ENCODE peak calls at places on chromosome 9, in eight cellular contexts. A is upper lobe of right lung, Y is ovary, H is brain microvascular endothelial cell, C is fibroblast of lung, G is stomach, N is lower lobe of right lung, O is neural progenitor cell. K is an unnamed sample.

GRCh38 chr9:83219154-83219923 is 156.4 kb upstream of the RASEF start:
- DNase-seq in O (peak), N (peak), Y (peak), H (peak), A (peak), C (peak), G (peak), K (peak)

GRCh38 chr9:123339666-123340414 is 16.2 kb upstream of the CRB2 start:
- DNase-seq in O (no peak), G (no peak), H (no peak), Y (no peak), A (no peak), N (no peak), C (peak), K (peak)

GRCh38 chr9:117092582-117092981 is 322.3 kb downstream of the ASTN2 start:
- DNase-seq in Y (no peak), C (peak), H (no peak), O (no peak), N (no peak), A (no peak), G (no peak), K (no peak)

GRCh38 chr9:93667627-93668026 is 91.2 kb downstream of the PHF2 start:
- DNase-seq in A (peak), Y (no peak), N (no peak), O (no peak), G (no peak), H (no peak), C (no peak), K (no peak)

GRCh38 chr9:111783424-111783823 is 11.3 kb downstream of the SHOC1 start:
- DNase-seq in O (no peak), H (no peak), G (no peak), N (no peak), C (no peak), Y (no peak), A (no peak), K (no peak)

GRCh38 chr9:137497921-137498719 is 39.0 kb upstream of the NSMF start:
- DNase-seq in Y (no peak), A (no peak), G (no peak), C (no peak), O (no peak), N (peak), H (no peak), K (no peak)

GRCh38 chr9:110687497-110687896 is 18.9 kb downstream of the MUSK start:
- DNase-seq in Y (no peak), H (no peak), A (no peak), G (no peak), C (no peak), O (no peak), N (no peak), K (no peak)

GRCh38 chr9:121253821-121254471 is 14.0 kb upstream of the GSN start:
- DNase-seq in C (no peak), Y (no peak), O (no peak), G (no peak), N (no peak), H (no peak), A (no peak), K (no peak)

GRCh38 chr9:96367943-96368342 is 15.6 kb downstream of the SLC35D2 start:
- DNase-seq in C (no peak), H (no peak), N (no peak), Y (no peak), A (no peak), O (no peak), G (no peak), K (no peak)

GRCh38 chr9:122360891-122361290 is 9.9 kb upstream of the PTGS1 start:
- DNase-seq in H (peak), A (no peak), G (no peak), C (peak), Y (no peak), N (no peak), O (no peak), K (no peak)

GRCh38 chr9:113664176-113664875 is 200.8 kb downstream of the RGS3 start:
- DNase-seq in A (peak), O (no peak), C (no peak), G (no peak), N (no peak), Y (no peak), H (no peak), K (no peak)

GRCh38 chr9:122190597-122191381 is 31.1 kb downstream of the MORN5 start:
- DNase-seq in A (no peak), Y (no peak), G (peak), O (no peak), H (no peak), C (no peak), N (no peak), K (no peak)

GRCh38 chr9:86405926-86406325 is 51.7 kb upstream of the TUT7 start:
- DNase-seq in O (peak), N (no peak), A (no peak), Y (no peak), H (peak), G (no peak), C (peak), K (no peak)

GRCh38 chr9:72290311-72290710 is 74.7 kb downstream of the ZFAND5 start:
- DNase-seq in H (no peak), G (no peak), O (no peak), Y (no peak), N (no peak), A (no peak), C (no peak), K (no peak)

GRCh38 chr9:84300271-84300670 is 40.3 kb downstream of the SLC28A3 start:
- DNase-seq in G (no peak), H (peak), C (peak), Y (no peak), A (no peak), N (no peak), O (no peak), K (no peak)

GRCh38 chr9:133351908-133352634 is 4.1 kb downstream of the RPL7A start:
- DNase-seq in O (peak), Y (no peak), H (peak), N (no peak), G (no peak), C (peak), A (no peak), K (no peak)

GRCh38 chr9:7056237-7056636 is 298.5 kb downstream of the KDM4C start:
- DNase-seq in Y (no peak), C (no peak), H (no peak), N (no peak), A (no peak), G (no peak), O (no peak), K (no peak)

GRCh38 chr9:14438232-14438966 is 124.5 kb upstream of the NFIB start:
- DNase-seq in G (no peak), A (no peak), H (no peak), C (peak), O (no peak), N (no peak), Y (no peak), K (no peak)

GRCh38 chr9:91837982-91838731 is 111.9 kb downstream of the ROR2 start:
- DNase-seq in H (no peak), C (peak), G (peak), N (peak), Y (peak), O (no peak), A (peak), K (peak)

GRCh38 chr9:94918038-94918753 is 191.7 kb downstream of the AOPEP start:
- DNase-seq in N (no peak), Y (no peak), O (no peak), C (no peak), A (no peak), G (no peak), H (no peak), K (no peak)

GRCh38 chr9:123338710-123339665 is 17.0 kb upstream of the CRB2 start:
- DNase-seq in C (peak), H (peak), G (peak), O (no peak), N (peak), A (peak), Y (no peak), K (no peak)

GRCh38 chr9:14868772-14869583 is 41.2 kb downstream of the FREM1 start:
- DNase-seq in O (peak), H (no peak), G (no peak), Y (no peak), N (no peak), A (no peak), C (no peak), K (no peak)

GRCh38 chr9:110606179-110606578 is 26.6 kb upstream of the SVEP1 start:
- DNase-seq in N (no peak), H (peak), G (no peak), C (peak), Y (no peak), O (no peak), A (no peak), K (no peak)

GRCh38 chr9:5834214-5834613 is 1.3 kb upstream of the ERMP1 start:
- DNase-seq in C (no peak), N (no peak), G (no peak), A (no peak), H (no peak), Y (no peak), O (no peak), K (no peak)

GRCh38 chr9:3386753-3387152 is 139.0 kb downstream of the RFX3 start:
- DNase-seq in A (no peak), H (no peak), G (no peak), O (no peak), C (peak), Y (no peak), N (no peak), K (no peak)

GRCh38 chr9:120184266-120184665 is 395.7 kb downstream of the CDK5RAP2 start:
- DNase-seq in A (no peak), G (no peak), Y (no peak), N (no peak), H (no peak), C (no peak), O (no peak), K (no peak)

GRCh38 chr9:92392690-92393089 is 11.7 kb downstream of the OGN start:
- DNase-seq in C (no peak), H (no peak), N (no peak), O (no peak), A (no peak), G (no peak), Y (no peak), K (no peak)

GRCh38 chr9:93592389-93593021 is 16.1 kb downstream of the PHF2 start:
- DNase-seq in C (peak), H (no peak), O (no peak), N (no peak), Y (no peak), A (no peak), G (no peak), K (no peak)

GRCh38 chr9:19551124-19551929 is 142.5 kb downstream of the ACER2 start:
- DNase-seq in C (no peak), H (no peak), G (no peak), O (peak), N (no peak), Y (no peak), A (no peak), K (no peak)

GRCh38 chr9:15936316-15936869 is 383.6 kb downstream of the CCDC171 start:
- DNase-seq in H (peak), Y (no peak), A (no peak), N (no peak), O (no peak), G (no peak), C (peak), K (no peak)

GRCh38 chr9:110207071-110207923 is 662 bp downstream of the C9orf152 start:
- DNase-seq in N (peak), O (no peak), H (no peak), C (no peak), A (peak), G (peak), Y (no peak), K (no peak)

GRCh38 chr9:16030513-16031185 is 477.8 kb downstream of the CCDC171 start:
- DNase-seq in N (no peak), Y (no peak), C (peak), A (no peak), G (no peak), O (no peak), H (peak), K (peak)

GRCh38 chr9:86707932-86708510 is 239.3 kb downstream of the GAS1 start:
- DNase-seq in C (no peak), G (no peak), Y (no peak), A (no peak), H (no peak), O (no peak), N (no peak), K (no peak)

GRCh38 chr9:12818431-12819000 is 43.7 kb downstream of the LURAP1L start:
- DNase-seq in A (no peak), H (peak), N (no peak), O (no peak), Y (no peak), C (peak), G (no peak), K (no peak)

GRCh38 chr9:9170735-9171134 is 1371.2 kb upstream of the DMAC1 start:
- DNase-seq in H (no peak), A (no peak), Y (no peak), C (no peak), O (peak), N (no peak), G (no peak), K (no peak)

GRCh38 chr9:129944501-129945116 is 98.4 kb downstream of the FNBP1 start:
- DNase-seq in C (no peak), N (no peak), G (no peak), H (no peak), A (no peak), Y (no peak), O (no peak), K (no peak)

GRCh38 chr9:109992293-109992692 is 212.3 kb downstream of the PALM2AKAP2 start:
- DNase-seq in G (no peak), C (no peak), Y (no peak), H (no peak), O (no peak), A (no peak), N (no peak), K (no peak)

GRCh38 chr9:36151306-36152210 is 15.0 kb downstream of the GLIPR2 start:
- DNase-seq in H (peak), Y (no peak), A (peak), C (peak), O (no peak), G (peak), N (peak), K (no peak)

GRCh38 chr9:127635198-127635735 is 23.2 kb downstream of the STXBP1 start:
- DNase-seq in G (no peak), N (no peak), O (no peak), C (peak), H (no peak), A (peak), Y (no peak), K (no peak)
- TF ChIP-seq CTCF in G (no peak), N (no peak), O (no peak), C (no peak), H (no peak), A (no peak), Y (no peak), K (no peak)

DNA sequence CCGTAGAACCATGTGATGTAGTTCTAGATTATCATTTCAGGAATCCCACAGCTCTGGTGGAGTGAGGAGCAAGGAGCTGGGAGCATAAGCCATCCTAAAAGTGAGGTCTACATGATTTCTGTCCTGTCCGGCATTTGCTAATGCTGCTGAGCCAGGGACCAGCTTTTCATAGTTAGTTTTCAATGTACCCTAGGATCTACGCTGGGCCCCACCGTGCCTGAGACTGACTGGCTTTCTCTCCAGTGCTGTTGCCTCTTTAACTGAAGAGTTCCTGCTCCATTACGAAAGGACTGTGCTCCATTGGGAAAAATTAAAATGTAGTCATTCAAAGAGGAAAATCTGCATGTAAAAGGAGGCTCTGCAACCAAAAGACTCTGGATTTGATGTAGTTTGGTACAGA is 634.8 kb downstream of the DMRTA1 start:
- DNase-seq in C (no peak), A (no peak), H (no peak), O (no peak), Y (no peak), G (no peak), N (no peak), K (no peak)
- H3K4me3 ChIP-seq in C (no peak), A (no peak), H (no peak), O (no peak), Y (no peak), G (no peak), N (no peak), K (no peak)

DNA sequence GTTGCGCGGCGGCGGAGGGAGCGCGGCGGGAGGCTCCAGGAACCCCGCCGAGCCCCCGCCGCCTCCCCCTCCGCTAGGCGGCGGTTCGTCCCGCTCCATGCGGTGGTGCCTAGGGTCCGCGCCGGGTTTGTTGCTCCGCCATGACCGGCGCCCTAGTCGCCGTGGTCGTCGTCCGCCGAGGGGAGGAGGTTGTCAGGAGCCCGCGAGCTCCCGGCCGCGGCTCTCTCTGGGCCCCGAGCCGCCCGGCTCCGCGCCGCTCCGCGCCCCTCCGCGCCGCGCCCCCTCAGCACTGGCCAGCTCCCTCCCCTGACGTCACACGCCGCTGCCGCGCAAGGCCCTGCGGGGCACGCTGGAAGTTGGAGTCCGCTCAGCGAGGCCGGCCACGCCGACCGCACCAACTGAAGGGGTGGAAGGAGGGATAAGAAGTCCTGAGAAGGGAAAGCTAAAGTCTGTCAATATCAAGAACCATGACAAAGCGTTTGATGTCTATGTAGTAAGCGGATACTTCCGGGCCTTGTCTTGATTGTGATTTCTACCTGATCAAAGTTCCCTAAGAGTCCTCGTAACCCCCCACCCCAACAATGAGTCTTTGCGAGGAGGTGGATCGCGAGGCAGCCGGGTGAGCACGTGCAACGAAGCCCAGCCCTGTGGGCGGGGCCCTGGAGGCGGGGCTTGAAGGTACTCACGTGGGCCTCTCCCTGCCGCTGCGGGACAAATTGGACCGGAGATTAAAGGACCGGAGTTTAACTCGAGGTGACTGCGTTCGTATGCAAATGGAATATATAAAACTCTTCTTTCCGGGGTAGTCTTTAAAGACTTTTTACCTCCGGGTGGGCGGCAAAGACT is at the start of gene NR6A1:
- DNase-seq in Y (peak), H (peak), N (peak), A (peak), O (peak), G (peak), C (peak), K (peak)
- TF ChIP-seq CTCF in Y (no peak), H (no peak), N (peak), A (peak), O (peak), G (no peak), C (no peak), K (no peak)

GRCh38 chr9:107637421-107638420 is 148.2 kb upstream of the KLF4 start:
- DNase-seq in N (peak), G (peak), H (peak), O (peak), Y (peak), A (peak), C (peak), K (peak)

GRCh38 chr9:107638922-107639321 is 149.4 kb upstream of the KLF4 start:
- DNase-seq in Y (peak), O (peak), A (no peak), H (peak), G (peak), N (peak), C (peak), K (no peak)

GRCh38 chr9:107636596-107637405 is 147.2 kb upstream of the KLF4 start:
- DNase-seq in G (no peak), N (no peak), H (no peak), Y (no peak), O (no peak), C (no peak), A (no peak), K (no peak)

GRCh38 chr9:107639426-107639825 is 149.9 kb upstream of the KLF4 start:
- DNase-seq in C (peak), H (no peak), A (no peak), N (no peak), O (no peak), G (no peak), Y (no peak), K (no peak)

DNA sequence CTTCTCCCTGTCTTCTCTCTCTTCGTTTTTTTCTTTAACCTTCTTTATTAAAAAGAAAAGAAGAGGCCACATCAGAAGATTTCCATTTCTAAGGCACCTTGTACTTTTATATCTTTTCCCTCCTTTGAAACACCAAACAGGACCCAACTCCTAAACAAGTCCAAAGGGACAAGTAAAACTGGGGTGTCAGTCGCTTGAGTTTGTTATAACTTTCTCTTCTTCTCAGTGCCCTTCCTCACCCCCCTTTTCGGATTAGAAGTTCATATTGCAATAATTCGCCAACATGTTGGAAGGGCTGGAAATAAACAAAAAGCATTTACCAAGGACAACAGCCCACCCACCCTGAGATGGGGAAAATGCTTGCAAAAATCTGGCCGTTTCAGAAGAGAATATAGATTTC is 148.9 kb upstream of the KLF4 start:
- DNase-seq in H (no peak), Y (no peak), A (no peak), O (no peak), C (no peak), N (no peak), G (no peak), K (no peak)
- H3K4me3 ChIP-seq in H (peak), Y (peak), A (peak), O (peak), C (peak), N (peak), G (peak), K (peak)

GRCh38 chr9:79535534-79535933 is 36.2 kb upstream of the TLE4 start:
- DNase-seq in Y (no peak), C (no peak), A (no peak), H (no peak), O (no peak), N (no peak), G (no peak), K (no peak)

GRCh38 chr9:79542735-79543504 is 28.8 kb upstream of the TLE4 start:
- DNase-seq in C (no peak), Y (no peak), H (no peak), A (no peak), O (no peak), G (no peak), N (no peak), K (no peak)

DNA sequence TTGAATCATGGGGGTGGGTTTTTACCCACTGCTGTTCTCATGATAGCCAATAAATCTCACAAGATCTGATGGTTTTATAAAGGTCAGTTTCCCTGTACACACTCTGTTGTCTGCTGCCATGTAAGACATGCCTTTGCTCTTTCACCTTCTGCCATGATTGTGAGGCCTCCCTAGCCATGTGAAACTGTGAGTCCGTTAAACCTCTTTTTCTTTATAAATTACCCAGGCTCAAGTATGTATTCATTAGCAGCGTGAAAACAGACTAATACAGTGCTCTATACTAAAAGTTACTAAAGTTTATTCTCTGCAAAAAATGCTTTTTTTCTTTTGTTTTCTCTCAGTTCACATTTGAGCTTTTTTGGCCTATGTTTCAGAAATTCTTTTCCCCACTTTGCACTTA is 33.9 kb upstream of the TLE4 start:
- DNase-seq in C (no peak), O (no peak), G (no peak), Y (no peak), A (no peak), H (no peak), N (no peak), K (no peak)
- TF ChIP-seq CTCF in C (no peak), O (no peak), G (no peak), Y (no peak), A (no peak), H (no peak), N (no peak), K (no peak)